ENCODE peak calls at places on chromosomes 16 and 17, in nine cellular contexts. E is germinal center; U is stimulated activated CD8-positive, alpha-beta memory T cell treated with anti-CD3 and anti-CD28 coated beads, Interleukin-4, amount 100 ng/mL, for 24 hours; M is T1000; H is erythroblast; S is glutamatergic neuron; F is NCI-H1092 treated with DMSO at 0.1 percent for 48 hours; T is stimulated activated CD4-positive, alpha-beta T cell treated with anti-CD3 and anti-CD28 coated beads, Interleukin-4, amount 100 ng/mL, for 1 hour; G is iPS-NIHi11. C is an unnamed sample.

GRCh38 chr17:15261818-15262290 is 3.3 kb downstream of the PMP22 start:
- DNase-seq in E (no peak), U (no peak), M (no peak), H (peak), S (no peak), F (no peak), T (no peak), G (no peak), C (peak)

GRCh38 chr17:68544521-68544920 is 32.3 kb downstream of the PRKAR1A start:
- DNase-seq in E (no peak), U (no peak), M (no peak), H (no peak), S (no peak), F (no peak), T (no peak), G (no peak), C (no peak)

GRCh38 chr16:7351572-7351971 is 18.9 kb downstream of the RBFOX1 start:
- DNase-seq in E (no peak), U (no peak), M (no peak), H (no peak), S (no peak), F (peak), T (no peak), G (no peak), C (no peak)

GRCh38 chr17:79017546-79017945 is 6.4 kb upstream of the C1QTNF1 start:
- DNase-seq in E (no peak), U (no peak), M (no peak), H (no peak), S (no peak), F (no peak), T (no peak), G (peak), C (no peak)

GRCh38 chr16:25135239-25135878 is 23.8 kb downstream of the LCMT1 start:
- DNase-seq in E (no peak), U (no peak), M (no peak), H (no peak), S (no peak), F (peak), T (no peak), G (no peak), C (peak)

GRCh38 chr17:35766903-35767510 is 6.3 kb downstream of the C17orf50 start:
- DNase-seq in E (peak), U (no peak), M (peak), H (no peak), S (no peak), F (peak), T (peak), G (no peak), C (peak)

GRCh38 chr17:40323731-40324650 is 15.0 kb downstream of the RARA start:
- DNase-seq in E (peak), U (peak), M (no peak), H (peak), S (no peak), F (no peak), T (peak), G (no peak), C (no peak)

GRCh38 chr16:53713403-53714013 is 9.6 kb downstream of the FTO start:
- DNase-seq in E (no peak), U (no peak), M (no peak), H (no peak), S (no peak), F (peak), T (no peak), G (no peak), C (peak)

GRCh38 chr16:12868169-12868568 is 33.2 kb upstream of the SHISA9 start:
- DNase-seq in E (no peak), U (no peak), M (no peak), H (no peak), S (peak), F (peak), T (no peak), G (no peak), C (no peak)

GRCh38 chr17:3738562-3739295 is 15.0 kb downstream of the HASPIN start:
- DNase-seq in E (peak), U (peak), M (no peak), H (no peak), S (no peak), F (peak), T (peak), G (peak), C (no peak)

GRCh38 chr17:17877548-17878358 is 41.0 kb upstream of the SREBF1 start:
- DNase-seq in E (no peak), U (no peak), M (no peak), H (no peak), S (no peak), F (peak), T (no peak), G (peak), C (peak)

GRCh38 chr16:25109643-25110042 is 1.9 kb upstream of the LCMT1 start:
- DNase-seq in E (no peak), U (no peak), M (peak), H (peak), S (no peak), F (no peak), T (no peak), G (no peak), C (peak)

GRCh38 chr16:1723450-1724147 is 17.6 kb downstream of the MAPK8IP3 start:
- DNase-seq in E (peak), U (no peak), M (no peak), H (peak), S (peak), F (peak), T (peak), G (peak), C (peak)

GRCh38 chr16:66054095-66054494 is 312.4 kb upstream of the CDH5 start:
- DNase-seq in E (no peak), U (no peak), M (no peak), H (no peak), S (no peak), F (no peak), T (no peak), G (no peak), C (no peak)

GRCh38 chr17:14594690-14595089 is 293.8 kb downstream of the HS3ST3B1 start:
- DNase-seq in E (no peak), U (no peak), M (no peak), H (no peak), S (no peak), F (no peak), T (no peak), G (no peak), C (no peak)

GRCh38 chr17:82690786-82691489 is 7.6 kb downstream of the RAB40B start:
- DNase-seq in E (no peak), U (no peak), M (no peak), H (no peak), S (no peak), F (no peak), T (no peak), G (no peak), C (no peak)

C was measured in GM03348.